ENCODE peak calls at places on chromosome 17, in nine cellular contexts. L, T, U, N, Y, A, V, E and O are unnamed samples.

GRCh38 chr17:73820686-73821448 is 176.6 kb upstream of the SDK2 start:
- DNase-seq in L (no peak), T (no peak), U (no peak), N (no peak), Y (peak), A (no peak), V (peak), E (no peak), O (no peak)

GRCh38 chr17:31859487-31860008 is 504 bp upstream of the COPRS start:
- DNase-seq in L (no peak), T (no peak), U (no peak), N (no peak), Y (peak), A (no peak), V (no peak), E (no peak), O (peak)

GRCh38 chr17:59914274-59914854 is 21.4 kb downstream of the RPS6KB1 start:
- DNase-seq in L (peak), T (peak), U (peak), N (no peak), Y (peak), A (no peak), V (peak), E (no peak), O (peak)

GRCh38 chr17:80619535-80620235 is 75.0 kb downstream of the RPTOR start:
- DNase-seq in L (no peak), T (no peak), U (peak), N (no peak), Y (no peak), A (no peak), V (peak), E (no peak), O (no peak)

GRCh38 chr17:81154961-81155360 is 10.3 kb upstream of the PVALEF start:
- DNase-seq in L (no peak), T (no peak), U (no peak), N (no peak), Y (peak), A (no peak), V (no peak), E (no peak), O (no peak)

GRCh38 chr17:69175812-69176517 is 34.3 kb upstream of the ABCA6 start:
- DNase-seq in L (peak), T (peak), U (peak), N (no peak), Y (no peak), A (no peak), V (peak), E (no peak), O (no peak)

GRCh38 chr17:79800325-79801155 is 3.7 kb upstream of the CBX8 start:
- DNase-seq in L (peak), T (no peak), U (peak), N (no peak), Y (peak), A (no peak), V (peak), E (no peak), O (no peak)

GRCh38 chr17:66637491-66637890 is 197.4 kb upstream of the CACNG5 start:
- DNase-seq in L (no peak), T (no peak), U (peak), N (no peak), Y (no peak), A (no peak), V (no peak), E (no peak), O (no peak)

GRCh38 chr17:2064980-2065785 is 10.3 kb downstream of the HIC1 start:
- DNase-seq in L (peak), T (peak), U (no peak), N (peak), Y (peak), A (peak), V (peak), E (no peak), O (no peak)

GRCh38 chr17:78250891-78251772 is 19.7 kb downstream of the TMEM235 start:
- DNase-seq in L (peak), T (peak), U (peak), N (peak), Y (peak), A (peak), V (peak), E (peak), O (peak)

GRCh38 chr17:73683788-73684582 is 39.7 kb upstream of the SDK2 start:
- DNase-seq in L (no peak), T (no peak), U (no peak), N (no peak), Y (no peak), A (no peak), V (no peak), E (no peak), O (no peak)

GRCh38 chr17:7438656-7439460 is 454 bp upstream of the FGF11 start:
- DNase-seq in L (no peak), T (no peak), U (no peak), N (no peak), Y (no peak), A (no peak), V (no peak), E (no peak), O (no peak)

GRCh38 chr17:66573078-66573477 is 261.8 kb upstream of the CACNG5 start:
- DNase-seq in L (no peak), T (no peak), U (no peak), N (no peak), Y (no peak), A (no peak), V (no peak), E (no peak), O (no peak)

GRCh38 chr17:42787266-42787665 is 6.9 kb downstream of the WNK4 start:
- DNase-seq in L (no peak), T (no peak), U (no peak), N (no peak), Y (no peak), A (no peak), V (no peak), E (no peak), O (no peak)

GRCh38 chr17:4436381-4436780 is 2.6 kb downstream of the SPNS3 start:
- DNase-seq in L (no peak), T (no peak), U (no peak), N (no peak), Y (no peak), A (no peak), V (no peak), E (no peak), O (no peak)

GRCh38 chr17:4436846-4437245 is 3.1 kb downstream of the SPNS3 start:
- DNase-seq in L (no peak), T (no peak), U (no peak), N (no peak), Y (no peak), A (no peak), V (no peak), E (no peak), O (no peak)

GRCh38 chr17:4438162-4438944 is 4.6 kb downstream of the SPNS3 start:
- DNase-seq in L (no peak), T (no peak), U (no peak), N (no peak), Y (no peak), A (no peak), V (no peak), E (no peak), O (no peak)

GRCh38 chr17:4433515-4434031 is at the start of gene SPNS3:
- DNase-seq in L (no peak), T (no peak), U (no peak), N (no peak), Y (peak), A (peak), V (no peak), E (no peak), O (peak)
- H3K4me3 ChIP-seq in L (no peak), T (no peak), U (no peak), N (no peak), Y (no peak), A (peak), V (no peak), E (peak), O (peak)

DNA sequence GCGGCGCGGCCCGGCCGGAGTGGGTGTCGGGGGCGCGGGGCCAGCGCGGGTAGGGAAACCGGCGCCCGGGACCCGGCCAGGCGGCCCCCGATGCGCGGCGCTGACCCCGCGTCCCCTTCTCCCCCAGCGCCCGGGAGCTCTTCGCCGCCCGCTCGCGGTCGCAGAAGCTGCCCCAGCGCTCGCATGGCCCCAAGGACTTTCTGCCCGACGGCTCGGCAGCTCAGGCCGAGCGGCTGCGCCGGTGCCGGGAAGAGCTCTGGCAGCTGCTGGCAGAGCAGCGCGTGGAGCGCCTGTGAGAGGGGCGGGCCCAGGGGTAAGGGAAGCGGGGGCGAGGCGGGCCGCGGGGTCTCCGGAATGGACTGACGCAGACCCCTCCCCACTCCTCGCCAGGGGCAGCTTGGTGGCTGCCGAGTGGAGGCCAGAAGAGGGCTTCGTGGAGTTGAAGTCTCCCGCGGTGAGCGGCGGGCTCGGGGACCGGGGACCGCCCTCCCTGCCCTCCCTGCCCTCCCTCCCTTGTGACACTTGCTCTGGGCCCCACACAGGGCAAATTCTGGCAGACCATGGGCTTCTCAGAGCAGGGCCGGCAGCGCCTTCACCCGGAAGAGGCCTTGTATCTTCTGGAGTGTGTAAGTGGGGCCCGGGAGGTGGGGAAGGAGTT is 420 bp downstream of the TSEN54 start:
- DNase-seq in L (no peak), T (peak), U (peak), N (peak), Y (no peak), A (peak), V (peak), E (peak), O (no peak)
- H3K4me3 ChIP-seq in L (peak), T (peak), U (peak), N (peak), Y (peak), A (peak), V (peak), E (peak), O (peak)

GRCh38 chr17:411416-412120 is 59.0 kb upstream of the RPH3AL start:
- DNase-seq in L (no peak), T (no peak), U (no peak), N (no peak), Y (no peak), A (no peak), V (peak), E (no peak), O (no peak)

GRCh38 chr17:410674-411401 is 58.2 kb upstream of the RPH3AL start:
- DNase-seq in L (peak), T (peak), U (no peak), N (no peak), Y (no peak), A (peak), V (peak), E (peak), O (peak)

GRCh38 chr17:409848-410673 is 57.5 kb upstream of the RPH3AL start:
- DNase-seq in L (peak), T (peak), U (peak), N (peak), Y (peak), A (peak), V (peak), E (peak), O (peak)

GRCh38 chr17:412211-413015 is 59.8 kb upstream of the RPH3AL start:
- DNase-seq in L (peak), T (peak), U (peak), N (no peak), Y (peak), A (peak), V (peak), E (peak), O (peak)

GRCh38 chr17:409308-409847 is 56.8 kb upstream of the RPH3AL start:
- DNase-seq in L (no peak), T (no peak), U (no peak), N (no peak), Y (no peak), A (no peak), V (no peak), E (no peak), O (no peak)
- H3K4me3 ChIP-seq in L (peak), T (peak), U (peak), N (no peak), Y (peak), A (peak), V (peak), E (peak), O (peak)

GRCh38 chr17:48729335-48730239 is 1.0 kb upstream of the HOXB13 start:
- DNase-seq in L (no peak), T (no peak), U (no peak), N (no peak), Y (no peak), A (no peak), V (no peak), E (no peak), O (no peak)
- H3K4me3 ChIP-seq in L (no peak), T (no peak), U (no peak), N (no peak), Y (peak), A (no peak), V (no peak), E (no peak), O (no peak)